ENCODE peak calls at places on chromosomes 3 and 15, in five cellular contexts. One of them, this sample, is unnamed.

GRCh38 chr3:79383402-79384012 is 384.3 kb downstream of the ROBO1 start:
- DNase-seq in psoas muscle: no peak
- DNase-seq in H54: no peak
- DNase-seq in NT2/D1: no peak
- DNase-seq in H9: no peak
- DNase-seq in this sample: no peak

GRCh38 chr3:42394579-42395288 is 15.7 kb downstream of the LYZL4 start:
- DNase-seq in H54: no peak
- DNase-seq in NT2/D1: no peak
- DNase-seq in psoas muscle: no peak
- DNase-seq in H9: no peak
- DNase-seq in this sample: no peak

GRCh38 chr3:33746412-33747116 is 28.5 kb upstream of the CLASP2 start:
- DNase-seq in psoas muscle: no peak
- DNase-seq in H9: no peak
- DNase-seq in NT2/D1: no peak
- DNase-seq in H54: no peak
- DNase-seq in this sample: no peak

GRCh38 chr15:78859971-78860733 is 12.5 kb upstream of the MORF4L1 start:
- DNase-seq in H9: peak
- DNase-seq in H54: peak
- DNase-seq in NT2/D1: peak
- DNase-seq in psoas muscle: peak
- DNase-seq in this sample: peak

GRCh38 chr3:120272294-120272693 is 12.7 kb downstream of the GPR156 start:
- DNase-seq in psoas muscle: no peak
- DNase-seq in H9: no peak
- DNase-seq in H54: no peak
- DNase-seq in NT2/D1: no peak
- DNase-seq in this sample: no peak

GRCh38 chr15:43991235-43991634 is 164.4 kb downstream of the WDR76 start:
- DNase-seq in H54: no peak
- DNase-seq in H9: no peak
- DNase-seq in psoas muscle: no peak
- DNase-seq in NT2/D1: no peak
- DNase-seq in this sample: no peak

GRCh38 chr3:30655187-30655812 is 48.9 kb downstream of the TGFBR2 start:
- DNase-seq in H9: no peak
- DNase-seq in psoas muscle: no peak
- DNase-seq in NT2/D1: no peak
- DNase-seq in H54: no peak
- DNase-seq in this sample: no peak

GRCh38 chr15:91887921-91888373 is 34.4 kb downstream of the SLCO3A1 start:
- DNase-seq in psoas muscle: no peak
- DNase-seq in NT2/D1: no peak
- DNase-seq in H54: no peak
- DNase-seq in H9: no peak
- DNase-seq in this sample: no peak

GRCh38 chr3:144586382-144586781 is 614.8 kb downstream of the DIPK2A start:
- DNase-seq in psoas muscle: no peak
- DNase-seq in H9: no peak
- DNase-seq in H54: no peak
- DNase-seq in NT2/D1: no peak
- DNase-seq in this sample: no peak

GRCh38 chr15:58403581-58403980 is 28.2 kb upstream of the LIPC start:
- DNase-seq in H54: no peak
- DNase-seq in psoas muscle: no peak
- DNase-seq in H9: no peak
- DNase-seq in NT2/D1: no peak
- DNase-seq in this sample: no peak

GRCh38 chr3:13850161-13850945 is 29.5 kb downstream of the WNT7A start:
- DNase-seq in NT2/D1: peak
- DNase-seq in psoas muscle: no peak
- DNase-seq in H54: peak
- DNase-seq in H9: peak
- DNase-seq in this sample: no peak

GRCh38 chr3:104596551-104596950 is 770.2 kb upstream of the ALCAM start:
- DNase-seq in H54: no peak
- DNase-seq in NT2/D1: peak
- DNase-seq in H9: peak
- DNase-seq in psoas muscle: no peak
- DNase-seq in this sample: no peak

GRCh38 chr3:186012137-186012536 is 74.3 kb upstream of the TRA2B start:
- DNase-seq in NT2/D1: no peak
- DNase-seq in H54: no peak
- DNase-seq in psoas muscle: no peak
- DNase-seq in H9: no peak
- DNase-seq in this sample: no peak

GRCh38 chr15:48424076-48424475 is 92.8 kb downstream of the DUT start:
- DNase-seq in H54: no peak
- DNase-seq in NT2/D1: no peak
- DNase-seq in H9: no peak
- DNase-seq in psoas muscle: no peak
- DNase-seq in this sample: no peak